ENCODE peak calls at places on chromosomes 5 and 9, in nine cellular contexts. One of them, this sample, is unnamed.

GRCh38 chr9:32954642-32955041 is 46.8 kb downstream of the APTX start:
- DNase-seq in small intestine: no peak
- DNase-seq in lower lobe of right lung: no peak
- DNase-seq in ovary: no peak
- DNase-seq in colonic mucosa: no peak
- DNase-seq in SJSA1: no peak
- DNase-seq in prostate gland: no peak
- DNase-seq in body of pancreas: no peak
- DNase-seq in heart right ventricle: no peak
- DNase-seq in this sample: no peak

GRCh38 chr5:4375640-4376039 is 764.5 kb upstream of the ADAMTS16 start:
- DNase-seq in small intestine: no peak
- DNase-seq in lower lobe of right lung: no peak
- DNase-seq in ovary: no peak
- DNase-seq in colonic mucosa: no peak
- DNase-seq in SJSA1: no peak
- DNase-seq in prostate gland: no peak
- DNase-seq in body of pancreas: no peak
- DNase-seq in heart right ventricle: no peak
- DNase-seq in this sample: no peak

GRCh38 chr5:107665036-107665435 is 5.7 kb downstream of the EFNA5 start:
- DNase-seq in small intestine: no peak
- DNase-seq in lower lobe of right lung: no peak
- DNase-seq in ovary: no peak
- DNase-seq in colonic mucosa: no peak
- DNase-seq in SJSA1: no peak
- DNase-seq in prostate gland: no peak
- DNase-seq in body of pancreas: no peak
- DNase-seq in heart right ventricle: no peak
- DNase-seq in this sample: no peak

GRCh38 chr9:88721028-88721427 is 186.1 kb downstream of the NXNL2 start:
- DNase-seq in small intestine: no peak
- DNase-seq in lower lobe of right lung: no peak
- DNase-seq in ovary: no peak
- DNase-seq in colonic mucosa: no peak
- DNase-seq in SJSA1: no peak
- DNase-seq in prostate gland: no peak
- DNase-seq in body of pancreas: no peak
- DNase-seq in heart right ventricle: no peak
- DNase-seq in this sample: no peak

GRCh38 chr9:126326228-126327015 is at the start of gene MVB12B:
- DNase-seq in small intestine: peak; percentile 17
- DNase-seq in lower lobe of right lung: peak; percentile 70
- DNase-seq in ovary: peak; percentile 29
- DNase-seq in colonic mucosa: peak; percentile 33
- DNase-seq in SJSA1: peak; percentile 46
- DNase-seq in prostate gland: peak; percentile 8
- DNase-seq in body of pancreas: peak; percentile 47
- DNase-seq in heart right ventricle: no peak
- DNase-seq in this sample: no peak

GRCh38 chr5:131019601-131020315 is 145.3 kb downstream of the HINT1 start:
- DNase-seq in small intestine: peak; percentile 56
- DNase-seq in lower lobe of right lung: no peak
- DNase-seq in ovary: no peak
- DNase-seq in colonic mucosa: peak; percentile 83
- DNase-seq in SJSA1: no peak
- DNase-seq in prostate gland: no peak
- DNase-seq in body of pancreas: no peak
- DNase-seq in heart right ventricle: no peak
- DNase-seq in this sample: no peak

GRCh38 chr5:179265529-179266290 is 79.6 kb downstream of the ADAMTS2 start:
- DNase-seq in small intestine: peak; percentile 1
- DNase-seq in lower lobe of right lung: peak; percentile 81
- DNase-seq in ovary: peak; percentile 97
- DNase-seq in colonic mucosa: peak; percentile 66
- DNase-seq in SJSA1: peak; percentile 72
- DNase-seq in prostate gland: peak; percentile 28
- DNase-seq in body of pancreas: peak; percentile 44
- DNase-seq in heart right ventricle: peak; percentile 87
- DNase-seq in this sample: peak; percentile 96

GRCh38 chr9:70601000-70601929 is 186.8 kb upstream of the KLF9 start:
- DNase-seq in small intestine: peak; percentile 91
- DNase-seq in lower lobe of right lung: peak; percentile 86
- DNase-seq in ovary: peak; percentile 98
- DNase-seq in colonic mucosa: peak; percentile 81
- DNase-seq in SJSA1: peak; percentile 96
- DNase-seq in prostate gland: peak; percentile 92
- DNase-seq in body of pancreas: peak; percentile 82
- DNase-seq in heart right ventricle: peak; percentile 92
- DNase-seq in this sample: peak; percentile 96

GRCh38 chr5:35651002-35651756 is 33.5 kb downstream of the SPEF2 start:
- DNase-seq in small intestine: peak; percentile 54
- DNase-seq in lower lobe of right lung: no peak
- DNase-seq in ovary: no peak
- DNase-seq in colonic mucosa: peak; percentile 22
- DNase-seq in SJSA1: no peak
- DNase-seq in prostate gland: peak; percentile 14
- DNase-seq in body of pancreas: no peak
- DNase-seq in heart right ventricle: no peak
- DNase-seq in this sample: no peak

GRCh38 chr5:14187660-14188059 is 44.5 kb downstream of the TRIO start:
- DNase-seq in small intestine: no peak
- DNase-seq in lower lobe of right lung: no peak
- DNase-seq in ovary: no peak
- DNase-seq in colonic mucosa: no peak
- DNase-seq in SJSA1: no peak
- DNase-seq in prostate gland: no peak
- DNase-seq in body of pancreas: no peak
- DNase-seq in heart right ventricle: no peak
- DNase-seq in this sample: no peak

GRCh38 chr5:19258686-19259085 is 729.3 kb downstream of the CDH18 start:
- DNase-seq in small intestine: no peak
- DNase-seq in lower lobe of right lung: no peak
- DNase-seq in ovary: no peak
- DNase-seq in colonic mucosa: no peak
- DNase-seq in SJSA1: no peak
- DNase-seq in prostate gland: no peak
- DNase-seq in body of pancreas: no peak
- DNase-seq in heart right ventricle: no peak
- DNase-seq in this sample: no peak

GRCh38 chr9:82363666-82364065 is 375.1 kb downstream of the SPATA31D1 start:
- DNase-seq in small intestine: no peak
- DNase-seq in lower lobe of right lung: no peak
- DNase-seq in ovary: no peak
- DNase-seq in colonic mucosa: no peak
- DNase-seq in SJSA1: no peak
- DNase-seq in prostate gland: no peak
- DNase-seq in body of pancreas: no peak
- DNase-seq in heart right ventricle: no peak
- DNase-seq in this sample: no peak

GRCh38 chr5:57675236-57675635 is 192.6 kb upstream of the ACTBL2 start:
- DNase-seq in small intestine: no peak
- DNase-seq in lower lobe of right lung: no peak
- DNase-seq in ovary: no peak
- DNase-seq in colonic mucosa: no peak
- DNase-seq in SJSA1: no peak
- DNase-seq in prostate gland: no peak
- DNase-seq in body of pancreas: no peak
- DNase-seq in heart right ventricle: no peak
- DNase-seq in this sample: no peak

GRCh38 chr5:112616812-112617547 is 120.7 kb upstream of the APC start:
- DNase-seq in small intestine: peak; percentile 67
- DNase-seq in lower lobe of right lung: no peak
- DNase-seq in ovary: no peak
- DNase-seq in colonic mucosa: no peak
- DNase-seq in SJSA1: no peak
- DNase-seq in prostate gland: no peak
- DNase-seq in body of pancreas: peak; percentile 57
- DNase-seq in heart right ventricle: no peak
- DNase-seq in this sample: peak; percentile 89

GRCh38 chr5:98777295-98777694 is 3.8 kb downstream of the RGMB start:
- DNase-seq in small intestine: peak; percentile 12
- DNase-seq in lower lobe of right lung: no peak
- DNase-seq in ovary: no peak
- DNase-seq in colonic mucosa: no peak
- DNase-seq in SJSA1: no peak
- DNase-seq in prostate gland: no peak
- DNase-seq in body of pancreas: no peak
- DNase-seq in heart right ventricle: no peak
- DNase-seq in this sample: no peak

GRCh38 chr5:135138116-135138850 is 104.3 kb upstream of the PITX1 start:
- DNase-seq in small intestine: peak; percentile 13
- DNase-seq in lower lobe of right lung: no peak
- DNase-seq in ovary: no peak
- DNase-seq in colonic mucosa: no peak
- DNase-seq in SJSA1: no peak
- DNase-seq in prostate gland: no peak
- DNase-seq in body of pancreas: no peak
- DNase-seq in heart right ventricle: no peak
- DNase-seq in this sample: no peak
- H3K27me3 ChIP-seq in small intestine: no peaks in the 10 kb centered on the region
- H3K27me3 ChIP-seq in lower lobe of right lung: no peaks in the 10 kb centered on the region
- H3K27me3 ChIP-seq in ovary: no peaks in the 10 kb centered on the region
- H3K27me3 ChIP-seq in colonic mucosa: no peaks in the 10 kb centered on the region
- H3K27me3 ChIP-seq in SJSA1: no peaks in the 10 kb centered on the region
- H3K27me3 ChIP-seq in prostate gland: no peaks in the 10 kb centered on the region
- H3K27me3 ChIP-seq in body of pancreas: no peaks in the 10 kb centered on the region
- H3K27me3 ChIP-seq in heart right ventricle: no peaks in the 10 kb centered on the region
- H3K27me3 ChIP-seq in this sample: no peaks in the 10 kb centered on the region

GRCh38 chr5:139897982-139898381 is 102.4 kb downstream of the PSD2 start:
- DNase-seq in small intestine: no peak
- DNase-seq in lower lobe of right lung: no peak
- DNase-seq in ovary: no peak
- DNase-seq in colonic mucosa: no peak
- DNase-seq in SJSA1: no peak
- DNase-seq in prostate gland: no peak
- DNase-seq in body of pancreas: no peak
- DNase-seq in heart right ventricle: no peak
- DNase-seq in this sample: no peak

GRCh38 chr5:139898981-139899380 is 103.4 kb downstream of the PSD2 start:
- DNase-seq in small intestine: no peak
- DNase-seq in lower lobe of right lung: no peak
- DNase-seq in ovary: no peak
- DNase-seq in colonic mucosa: no peak
- DNase-seq in SJSA1: no peak
- DNase-seq in prostate gland: no peak
- DNase-seq in body of pancreas: no peak
- DNase-seq in heart right ventricle: no peak
- DNase-seq in this sample: no peak

GRCh38 chr5:139901251-139901575 is 105.6 kb downstream of the PSD2 start:
- DNase-seq in small intestine: no peak
- DNase-seq in lower lobe of right lung: no peak
- DNase-seq in ovary: no peak
- DNase-seq in colonic mucosa: no peak
- DNase-seq in SJSA1: no peak
- DNase-seq in prostate gland: no peak
- DNase-seq in body of pancreas: no peak
- DNase-seq in heart right ventricle: no peak
- DNase-seq in this sample: no peak

GRCh38 chr5:139901971-139902370 is 106.4 kb downstream of the PSD2 start:
- DNase-seq in small intestine: no peak
- DNase-seq in lower lobe of right lung: no peak
- DNase-seq in ovary: no peak
- DNase-seq in colonic mucosa: no peak
- DNase-seq in SJSA1: no peak
- DNase-seq in prostate gland: no peak
- DNase-seq in body of pancreas: no peak
- DNase-seq in heart right ventricle: no peak
- DNase-seq in this sample: no peak

DNA sequence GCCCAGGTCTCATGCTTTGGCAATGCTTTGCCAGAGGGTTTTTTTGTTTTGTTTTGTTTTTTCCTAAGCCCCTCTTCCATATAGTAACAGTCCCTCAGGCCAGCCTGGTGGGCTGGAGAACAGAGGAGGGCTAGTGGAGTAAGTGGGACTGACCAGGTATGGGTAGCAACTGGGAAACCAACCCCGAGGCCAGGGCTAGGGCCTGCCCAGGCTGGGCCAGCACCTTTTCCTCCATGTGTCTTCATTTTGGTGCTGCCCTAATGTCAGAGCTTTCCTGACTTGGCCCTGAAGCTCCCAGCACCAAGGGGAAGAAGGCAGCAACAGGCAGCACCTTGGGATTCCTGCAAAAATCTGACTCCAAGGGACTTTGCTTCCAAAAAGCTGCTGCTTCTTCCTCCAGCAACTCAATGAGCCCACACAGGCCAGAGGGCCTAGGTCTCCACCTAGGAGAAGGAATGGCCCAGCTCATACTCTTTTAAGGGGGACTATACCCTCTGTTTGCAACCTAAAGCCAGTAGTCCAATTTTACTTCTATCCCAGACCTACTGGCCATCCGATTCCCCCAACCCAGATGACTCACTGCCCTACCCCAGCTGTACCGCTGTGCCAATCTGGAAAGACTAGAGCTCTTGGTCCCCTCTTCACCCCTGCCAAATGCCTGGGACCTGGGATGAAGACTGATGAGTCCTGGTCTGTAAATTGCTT is 105.1 kb downstream of the PSD2 start:
- DNase-seq in small intestine: no peak
- DNase-seq in lower lobe of right lung: no peak
- DNase-seq in ovary: no peak
- DNase-seq in colonic mucosa: no peak
- DNase-seq in SJSA1: no peak
- DNase-seq in prostate gland: no peak
- DNase-seq in body of pancreas: no peak
- DNase-seq in heart right ventricle: no peak
- DNase-seq in this sample: no peak
- H3K27me3 ChIP-seq in small intestine: peaks cover 28% of the 10 kb centered on the region
- H3K27me3 ChIP-seq in lower lobe of right lung: peaks cover 42% of the 10 kb centered on the region
- H3K27me3 ChIP-seq in ovary: no peaks in the 10 kb centered on the region
- H3K27me3 ChIP-seq in colonic mucosa: peaks cover 44% of the 10 kb centered on the region
- H3K27me3 ChIP-seq in SJSA1: peaks cover 90% of the 10 kb centered on the region
- H3K27me3 ChIP-seq in prostate gland: peaks cover 4% of the 10 kb centered on the region
- H3K27me3 ChIP-seq in body of pancreas: no peaks in the 10 kb centered on the region
- H3K27me3 ChIP-seq in heart right ventricle: peaks cover 17% of the 10 kb centered on the region
- H3K27me3 ChIP-seq in this sample: no peaks in the 10 kb centered on the region

GRCh38 chr9:19442240-19442639 is 33.4 kb downstream of the ACER2 start:
- DNase-seq in small intestine: no peak
- DNase-seq in lower lobe of right lung: no peak
- DNase-seq in ovary: no peak
- DNase-seq in colonic mucosa: no peak
- DNase-seq in SJSA1: no peak
- DNase-seq in prostate gland: no peak
- DNase-seq in body of pancreas: no peak
- DNase-seq in heart right ventricle: no peak
- DNase-seq in this sample: no peak
- H3K27me3 ChIP-seq in small intestine: no peaks in the 10 kb centered on the region
- H3K27me3 ChIP-seq in lower lobe of right lung: no peaks in the 10 kb centered on the region
- H3K27me3 ChIP-seq in ovary: no peaks in the 10 kb centered on the region
- H3K27me3 ChIP-seq in colonic mucosa: no peaks in the 10 kb centered on the region
- H3K27me3 ChIP-seq in SJSA1: no peaks in the 10 kb centered on the region
- H3K27me3 ChIP-seq in prostate gland: no peaks in the 10 kb centered on the region
- H3K27me3 ChIP-seq in body of pancreas: no peaks in the 10 kb centered on the region
- H3K27me3 ChIP-seq in heart right ventricle: no peaks in the 10 kb centered on the region
- H3K27me3 ChIP-seq in this sample: no peaks in the 10 kb centered on the region

GRCh38 chr9:116157436-116158138 is 4.0 kb downstream of the PAPPA start:
- DNase-seq in small intestine: no peak
- DNase-seq in lower lobe of right lung: no peak
- DNase-seq in ovary: no peak
- DNase-seq in colonic mucosa: no peak
- DNase-seq in SJSA1: peak; percentile 70
- DNase-seq in prostate gland: no peak
- DNase-seq in body of pancreas: no peak
- DNase-seq in heart right ventricle: peak; percentile 8
- DNase-seq in this sample: no peak
- H3K27me3 ChIP-seq in small intestine: peaks cover 10% of the 10 kb centered on the region
- H3K27me3 ChIP-seq in lower lobe of right lung: peaks cover 19% of the 10 kb centered on the region
- H3K27me3 ChIP-seq in ovary: no peaks in the 10 kb centered on the region
- H3K27me3 ChIP-seq in colonic mucosa: peaks cover 23% of the 10 kb centered on the region
- H3K27me3 ChIP-seq in SJSA1: no peaks in the 10 kb centered on the region
- H3K27me3 ChIP-seq in prostate gland: no peaks in the 10 kb centered on the region
- H3K27me3 ChIP-seq in body of pancreas: peaks cover 13% of the 10 kb centered on the region
- H3K27me3 ChIP-seq in heart right ventricle: no peaks in the 10 kb centered on the region
- H3K27me3 ChIP-seq in this sample: peaks cover 15% of the 10 kb centered on the region